ENCODE peak calls at places on chromosomes 5 and 9, in nine cellular contexts. One of them, this sample, is unnamed.

GRCh38 chr5:178349147-178349527 is 116.5 kb upstream of the PHYKPL start:
- DNase-seq in A549: no peak
- DNase-seq in H1: no peak
- DNase-seq in sigmoid colon: no peak
- DNase-seq in tibial nerve: no peak
- DNase-seq in transverse colon: no peak
- DNase-seq in stomach: no peak
- DNase-seq in K562: no peak
- DNase-seq in suprapubic skin: no peak
- DNase-seq in this sample: no peak

GRCh38 chr5:1732955-1733354 is 66.7 kb downstream of the MRPL36 start:
- DNase-seq in A549: no peak
- DNase-seq in H1: no peak
- DNase-seq in sigmoid colon: no peak
- DNase-seq in tibial nerve: no peak
- DNase-seq in transverse colon: no peak
- DNase-seq in stomach: peak
- DNase-seq in K562: no peak
- DNase-seq in suprapubic skin: peak
- DNase-seq in this sample: no peak

GRCh38 chr9:114070188-114071103 is 7.7 kb downstream of the AMBP start:
- DNase-seq in A549: no peak
- DNase-seq in H1: no peak
- DNase-seq in sigmoid colon: peak
- DNase-seq in tibial nerve: no peak
- DNase-seq in transverse colon: no peak
- DNase-seq in stomach: no peak
- DNase-seq in K562: no peak
- DNase-seq in suprapubic skin: peak
- DNase-seq in this sample: no peak

GRCh38 chr9:134601764-134602163 is 39.8 kb upstream of the COL5A1 start:
- DNase-seq in A549: no peak
- DNase-seq in H1: no peak
- DNase-seq in sigmoid colon: no peak
- DNase-seq in tibial nerve: no peak
- DNase-seq in transverse colon: no peak
- DNase-seq in stomach: no peak
- DNase-seq in K562: no peak
- DNase-seq in suprapubic skin: no peak
- DNase-seq in this sample: no peak

GRCh38 chr9:87655731-87656130 is 70.2 kb upstream of the CTSL start:
- DNase-seq in A549: no peak
- DNase-seq in H1: no peak
- DNase-seq in sigmoid colon: no peak
- DNase-seq in tibial nerve: no peak
- DNase-seq in transverse colon: no peak
- DNase-seq in stomach: no peak
- DNase-seq in K562: no peak
- DNase-seq in suprapubic skin: no peak
- DNase-seq in this sample: no peak

GRCh38 chr9:126165755-126166154 is 160.9 kb upstream of the MVB12B start:
- DNase-seq in A549: no peak
- DNase-seq in H1: peak
- DNase-seq in sigmoid colon: no peak
- DNase-seq in tibial nerve: no peak
- DNase-seq in transverse colon: no peak
- DNase-seq in stomach: peak
- DNase-seq in K562: no peak
- DNase-seq in suprapubic skin: no peak
- DNase-seq in this sample: peak

GRCh38 chr5:42423285-42424152 is at the start of gene GHR:
- DNase-seq in A549: peak
- DNase-seq in H1: peak
- DNase-seq in sigmoid colon: peak
- DNase-seq in tibial nerve: peak
- DNase-seq in transverse colon: peak
- DNase-seq in stomach: peak
- DNase-seq in K562: peak
- DNase-seq in suprapubic skin: peak
- DNase-seq in this sample: peak

GRCh38 chr5:15762668-15763067 is 262.7 kb downstream of the FBXL7 start:
- DNase-seq in A549: no peak
- DNase-seq in H1: no peak
- DNase-seq in sigmoid colon: no peak
- DNase-seq in tibial nerve: no peak
- DNase-seq in transverse colon: no peak
- DNase-seq in stomach: no peak
- DNase-seq in K562: no peak
- DNase-seq in suprapubic skin: no peak
- DNase-seq in this sample: no peak

DNA sequence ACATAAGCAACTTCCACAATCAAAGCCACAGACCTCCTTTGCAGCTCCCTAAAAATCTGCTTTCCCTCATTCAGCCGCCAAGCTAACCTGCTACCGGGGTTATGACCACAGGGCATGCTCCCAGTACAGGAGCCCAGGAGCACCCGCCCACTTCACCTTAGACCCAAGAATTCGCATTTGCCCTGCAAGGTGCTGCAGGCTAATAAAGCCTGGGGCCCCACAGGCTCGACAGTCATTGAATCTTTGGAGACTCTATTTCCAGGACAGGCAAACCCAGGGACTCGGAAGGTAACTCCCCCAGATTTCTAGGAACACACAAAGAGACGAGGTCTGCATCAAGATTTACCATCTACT is 1.1 kb downstream of the RAPGEF1 start:
- DNase-seq in A549: no peak
- DNase-seq in H1: peak
- DNase-seq in sigmoid colon: no peak
- DNase-seq in tibial nerve: no peak
- DNase-seq in transverse colon: peak
- DNase-seq in stomach: peak
- DNase-seq in K562: no peak
- DNase-seq in suprapubic skin: no peak
- DNase-seq in this sample: no peak
- H3K27ac ChIP-seq in A549: peak
- H3K27ac ChIP-seq in H1: no peak
- H3K27ac ChIP-seq in sigmoid colon: peak
- H3K27ac ChIP-seq in tibial nerve: no peak
- H3K27ac ChIP-seq in transverse colon: peak
- H3K27ac ChIP-seq in stomach: peak
- H3K27ac ChIP-seq in K562: no peak
- H3K27ac ChIP-seq in suprapubic skin: peak
- H3K27ac ChIP-seq in this sample: peak

GRCh38 chr9:111231801-111232580 is 98.0 kb downstream of the OR2K2 start:
- DNase-seq in A549: no peak
- DNase-seq in H1: no peak
- DNase-seq in sigmoid colon: no peak
- DNase-seq in tibial nerve: no peak
- DNase-seq in transverse colon: no peak
- DNase-seq in stomach: no peak
- DNase-seq in K562: no peak
- DNase-seq in suprapubic skin: no peak
- DNase-seq in this sample: no peak
- TF ChIP-seq EP300 in A549: no peak
- TF ChIP-seq EP300 in H1: no peak
- TF ChIP-seq EP300 in sigmoid colon: no peak
- TF ChIP-seq EP300 in tibial nerve: no peak
- TF ChIP-seq EP300 in transverse colon: no peak
- TF ChIP-seq EP300 in stomach: no peak
- TF ChIP-seq EP300 in K562: no peak
- TF ChIP-seq EP300 in suprapubic skin: no peak
- TF ChIP-seq EP300 in this sample: no peak

DNA sequence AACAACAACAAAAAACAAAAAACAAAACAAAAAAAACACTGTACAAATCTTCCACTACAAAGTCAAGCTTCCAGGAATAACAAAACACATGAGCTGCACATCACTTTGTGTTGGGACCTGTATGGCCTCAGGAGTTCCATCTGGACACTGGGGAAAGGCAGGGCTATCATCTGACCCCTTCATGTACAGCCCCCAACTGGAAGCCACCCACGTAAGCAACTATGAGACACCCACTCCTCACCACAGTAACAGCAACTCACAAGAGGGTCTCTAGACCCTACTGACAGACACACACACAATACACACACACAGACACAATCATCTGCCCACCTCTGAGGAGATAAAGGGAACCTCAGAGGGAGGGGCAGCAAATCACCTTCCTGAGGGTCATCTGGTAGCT is 81.7 kb upstream of the LRRTM2 start:
- DNase-seq in A549: no peak
- DNase-seq in H1: no peak
- DNase-seq in sigmoid colon: peak
- DNase-seq in tibial nerve: no peak
- DNase-seq in transverse colon: no peak
- DNase-seq in stomach: no peak
- DNase-seq in K562: no peak
- DNase-seq in suprapubic skin: no peak
- DNase-seq in this sample: no peak
- TF ChIP-seq CTCF in A549: no peak
- TF ChIP-seq CTCF in H1: no peak
- TF ChIP-seq CTCF in sigmoid colon: no peak
- TF ChIP-seq CTCF in tibial nerve: no peak
- TF ChIP-seq CTCF in transverse colon: no peak
- TF ChIP-seq CTCF in stomach: no peak
- TF ChIP-seq CTCF in K562: no peak
- TF ChIP-seq CTCF in suprapubic skin: no peak
- TF ChIP-seq CTCF in this sample: no peak

GRCh38 chr9:130794923-130795495 is 40.0 kb upstream of the ABL1 start:
- DNase-seq in A549: no peak
- DNase-seq in H1: no peak
- DNase-seq in sigmoid colon: no peak
- DNase-seq in tibial nerve: no peak
- DNase-seq in transverse colon: no peak
- DNase-seq in stomach: no peak
- DNase-seq in K562: no peak
- DNase-seq in suprapubic skin: no peak
- DNase-seq in this sample: no peak
- H3K27ac ChIP-seq in A549: no peak
- H3K27ac ChIP-seq in H1: no peak
- H3K27ac ChIP-seq in sigmoid colon: peak
- H3K27ac ChIP-seq in tibial nerve: peak
- H3K27ac ChIP-seq in transverse colon: peak
- H3K27ac ChIP-seq in stomach: peak
- H3K27ac ChIP-seq in K562: no peak
- H3K27ac ChIP-seq in suprapubic skin: peak
- H3K27ac ChIP-seq in this sample: peak

DNA sequence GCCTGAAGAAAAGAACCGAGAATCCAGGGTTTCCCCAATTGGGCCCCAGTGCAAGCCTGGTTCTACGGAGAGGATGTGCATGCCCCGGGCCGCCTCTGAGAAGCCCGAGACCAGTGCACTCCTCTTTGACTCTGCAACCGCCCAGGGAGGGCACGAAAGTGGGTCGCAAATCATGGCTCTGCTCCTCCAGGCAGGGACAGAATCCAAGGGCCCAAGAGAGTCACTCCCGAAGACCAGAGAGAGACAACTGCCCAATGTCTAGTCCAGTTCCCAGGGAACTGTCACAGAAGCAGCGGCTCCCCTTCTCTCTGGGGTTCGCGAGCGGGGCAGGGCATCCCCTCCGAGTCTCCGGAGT is 107.8 kb downstream of the PSD2 start:
- DNase-seq in A549: no peak
- DNase-seq in H1: no peak
- DNase-seq in sigmoid colon: peak
- DNase-seq in tibial nerve: no peak
- DNase-seq in transverse colon: no peak
- DNase-seq in stomach: no peak
- DNase-seq in K562: no peak
- DNase-seq in suprapubic skin: peak
- DNase-seq in this sample: no peak
- TF ChIP-seq EP300 in A549: no peak
- TF ChIP-seq EP300 in H1: no peak
- TF ChIP-seq EP300 in sigmoid colon: no peak
- TF ChIP-seq EP300 in tibial nerve: no peak
- TF ChIP-seq EP300 in transverse colon: no peak
- TF ChIP-seq EP300 in stomach: no peak
- TF ChIP-seq EP300 in K562: no peak
- TF ChIP-seq EP300 in suprapubic skin: no peak
- TF ChIP-seq EP300 in this sample: no peak